ENCODE peak calls at places on chromosome 19, in ten cellular contexts. U, R, T, A, L, I, F, K, V and W are unnamed samples.

GRCh38 chr19:18234194-18234593 is 8.0 kb upstream of the PDE4C start:
- DNase-seq in R (no peak), V (no peak), F (peak), L (no peak), U (no peak), I (no peak), T (no peak), A (no peak), K (no peak), W (no peak)

GRCh38 chr19:38070573-38070972 is 153.4 kb downstream of the DPF1 start:
- DNase-seq in L (no peak), U (no peak), T (no peak), I (no peak), F (no peak), R (no peak), K (no peak), V (no peak), A (no peak), W (no peak)

GRCh38 chr19:11204943-11205349 is 7.6 kb upstream of the KANK2 start:
- DNase-seq in R (peak), F (no peak), U (no peak), I (no peak), A (peak), K (no peak), T (no peak), V (no peak), L (no peak), W (no peak)

GRCh38 chr19:681029-681626 is 4.9 kb downstream of the FSTL3 start:
- DNase-seq in I (peak), R (no peak), U (no peak), A (peak), K (peak), V (no peak), T (no peak), L (peak), F (no peak), W (no peak)

GRCh38 chr19:17409990-17410389 is 4.6 kb upstream of the BST2 start:
- DNase-seq in T (no peak), A (no peak), L (no peak), R (no peak), U (no peak), F (no peak), V (no peak), K (no peak), I (no peak), W (no peak)

GRCh38 chr19:15317392-15318011 is 14.8 kb downstream of the BRD4 start:
- DNase-seq in R (no peak), U (no peak), V (no peak), I (no peak), T (no peak), A (no peak), L (no peak), F (no peak), K (no peak), W (no peak)

GRCh38 chr19:15115080-15115479 is 7.9 kb downstream of the SYDE1 start:
- DNase-seq in U (no peak), T (no peak), V (no peak), A (no peak), K (no peak), R (peak), F (no peak), I (peak), L (no peak), W (no peak)

GRCh38 chr19:13252569-13253335 is 102.5 kb downstream of the IER2 start:
- DNase-seq in R (no peak), L (no peak), I (no peak), K (no peak), V (no peak), T (no peak), U (no peak), A (no peak), F (no peak), W (no peak)

GRCh38 chr19:46303345-46303701 is 6.5 kb downstream of the HIF3A start:
- DNase-seq in T (no peak), A (no peak), V (no peak), L (no peak), U (no peak), I (no peak), F (no peak), K (no peak), R (no peak), W (no peak)

GRCh38 chr19:40280608-40281221 is 4.4 kb downstream of the AKT2 start:
- DNase-seq in L (no peak), I (no peak), T (no peak), V (no peak), F (no peak), A (no peak), R (peak), U (no peak), K (no peak), W (no peak)

GRCh38 chr19:45508931-45509691 is 1.8 kb downstream of the VASP start:
- DNase-seq in U (peak), V (peak), A (peak), K (peak), R (peak), T (no peak), L (peak), I (no peak), F (no peak), W (no peak)

GRCh38 chr19:17527326-17527725 is 15.9 kb downstream of the PGLS start:
- DNase-seq in T (no peak), I (no peak), L (no peak), V (no peak), A (no peak), K (no peak), U (no peak), F (no peak), R (no peak), W (no peak)

GRCh38 chr19:14440049-14440448 is 6.9 kb downstream of the PKN1 start:
- DNase-seq in F (no peak), A (no peak), V (no peak), K (no peak), L (no peak), R (peak), I (peak), U (no peak), T (no peak), W (peak)

GRCh38 chr19:13176345-13176744 is 26.1 kb downstream of the IER2 start:
- DNase-seq in V (no peak), I (no peak), L (no peak), F (no peak), T (no peak), R (no peak), U (no peak), A (peak), K (no peak), W (no peak)

GRCh38 chr19:19053508-19054314 is 10.1 kb upstream of the SLC25A42 start:
- DNase-seq in I (peak), K (peak), A (peak), F (peak), U (peak), T (no peak), L (peak), V (no peak), R (peak), W (no peak)

GRCh38 chr19:12779162-12779993 is 4.0 kb upstream of the HOOK2 start:
- DNase-seq in L (no peak), U (peak), T (no peak), R (peak), I (peak), V (no peak), F (no peak), A (no peak), K (no peak), W (no peak)

GRCh38 chr19:17679526-17680234 is 8.5 kb downstream of the UNC13A start:
- DNase-seq in V (no peak), I (no peak), L (no peak), R (no peak), T (no peak), K (no peak), F (no peak), A (no peak), U (no peak), W (no peak)

GRCh38 chr19:49614096-49614857 is 23.3 kb downstream of the PRR12 start:
- DNase-seq in K (no peak), I (no peak), T (no peak), F (no peak), L (no peak), V (no peak), A (peak), U (no peak), R (no peak), W (no peak)

GRCh38 chr19:55590621-55591020 is 8.7 kb downstream of the FIZ1 start:
- DNase-seq in U (no peak), K (no peak), T (no peak), V (peak), I (no peak), F (no peak), A (no peak), R (no peak), L (peak), W (peak)

GRCh38 chr19:38044267-38045111 is 137.5 kb downstream of the SIPA1L3 start:
- DNase-seq in K (no peak), T (no peak), L (no peak), A (no peak), I (no peak), U (no peak), R (no peak), F (no peak), V (no peak), W (no peak)

GRCh38 chr19:37932985-37933953 is 26.3 kb downstream of the SIPA1L3 start:
- DNase-seq in U (no peak), L (no peak), F (no peak), K (no peak), I (no peak), T (no peak), V (no peak), A (peak), R (no peak), W (no peak)

GRCh38 chr19:18972851-18973250 is 31.8 kb upstream of the HOMER3 start:
- DNase-seq in V (no peak), A (no peak), F (no peak), R (no peak), I (no peak), T (no peak), L (no peak), K (no peak), U (no peak), W (no peak)

GRCh38 chr19:45499196-45500180 is 1.2 kb downstream of the PPM1N start:
- DNase-seq in A (no peak), V (peak), I (no peak), U (peak), K (no peak), F (peak), R (no peak), L (peak), T (no peak), W (no peak)

GRCh38 chr19:3178377-3178972 is at the start of gene S1PR4:
- DNase-seq in L (no peak), F (no peak), A (no peak), V (no peak), U (no peak), K (no peak), I (no peak), T (no peak), R (peak), W (peak)

GRCh38 chr19:38634757-38635482 is 12.5 kb upstream of the ACTN4 start:
- DNase-seq in T (peak), K (peak), L (peak), V (peak), R (peak), F (no peak), A (peak), U (peak), I (peak), W (peak)

GRCh38 chr19:16457195-16457953 is 14.4 kb downstream of the EPS15L1 start:
- DNase-seq in T (no peak), I (peak), U (peak), R (no peak), K (no peak), V (no peak), F (no peak), L (no peak), A (peak), W (no peak)

GRCh38 chr19:43739419-43739818 is 15.3 kb downstream of the SMG9 start:
- DNase-seq in K (no peak), L (no peak), U (no peak), A (no peak), F (no peak), V (no peak), R (no peak), T (no peak), I (no peak), W (no peak)

GRCh38 chr19:39145180-39145953 is 19.8 kb downstream of the PAK4 start:
- DNase-seq in K (no peak), L (no peak), A (no peak), F (no peak), I (peak), T (no peak), U (no peak), R (peak), V (no peak), W (no peak)

GRCh38 chr19:17402982-17403855 is 2.2 kb downstream of the BST2 start:
- DNase-seq in V (no peak), K (no peak), A (no peak), T (no peak), R (peak), L (peak), F (no peak), U (peak), I (no peak), W (no peak)

GRCh38 chr19:2266183-2266993 is 10.2 kb upstream of the JSRP1 start:
- DNase-seq in F (no peak), K (no peak), V (no peak), L (no peak), I (peak), T (no peak), A (no peak), R (peak), U (no peak), W (no peak)

GRCh38 chr19:4267101-4267900 is 11.8 kb upstream of the SHD start:
- DNase-seq in U (peak), I (no peak), L (peak), T (no peak), K (peak), V (peak), A (peak), R (peak), F (peak), W (peak)

GRCh38 chr19:13299838-13300237 is 149.6 kb downstream of the IER2 start:
- DNase-seq in F (no peak), A (no peak), L (no peak), R (no peak), K (no peak), V (no peak), T (no peak), U (no peak), I (no peak), W (no peak)

GRCh38 chr19:1276620-1277007 is 1.3 kb downstream of the FAM174C start:
- DNase-seq in R (no peak), L (no peak), F (no peak), A (no peak), I (no peak), T (no peak), K (no peak), V (no peak), U (no peak), W (no peak)

GRCh38 chr19:41411682-41412265 is 14.2 kb downstream of the BCKDHA start:
- DNase-seq in U (no peak), V (no peak), I (peak), A (no peak), L (no peak), K (no peak), F (no peak), T (no peak), R (no peak), W (no peak)

GRCh38 chr19:44891016-44891882 is at the start of gene TOMM40:
- DNase-seq in F (peak), T (no peak), U (peak), I (peak), R (no peak), K (no peak), L (no peak), V (peak), A (peak), W (peak)

GRCh38 chr19:45641274-45642105 is 2.3 kb upstream of the EML2 start:
- DNase-seq in F (no peak), U (peak), I (no peak), T (no peak), V (peak), L (peak), R (peak), K (peak), A (peak), W (peak)